ENCODE peak calls at places on chromosomes 13 and 19, in ten cellular contexts. Y is body of pancreas, U is stomach, P is heart right ventricle, R is HCT116, G is ascending aorta, M is transverse colon, A is gastrocnemius medialis, L is pancreas, Q is mesendoderm. W is an unnamed sample.

GRCh38 chr19:6213696-6214585 is 65.8 kb downstream of the MLLT1 start:
- DNase-seq in M (no peak), L (peak), Y (no peak), P (no peak), G (no peak), A (no peak), U (no peak), Q (no peak), R (no peak), W (no peak)

GRCh38 chr13:87376081-87376480 is 295.1 kb upstream of the SLITRK5 start:
- DNase-seq in L (no peak), U (no peak), Q (peak), G (no peak), M (no peak), Y (no peak), R (no peak), P (no peak), A (no peak), W (no peak)

GRCh38 chr19:48379058-48379457 is 12.3 kb downstream of the KDELR1 start:
- DNase-seq in R (no peak), Q (no peak), Y (no peak), M (no peak), A (no peak), U (no peak), G (no peak), L (no peak), P (no peak), W (no peak)

GRCh38 chr19:57280913-57281425 is 684 bp downstream of the ZNF460 start:
- DNase-seq in A (no peak), M (no peak), G (no peak), R (no peak), P (no peak), L (no peak), U (no peak), Q (no peak), Y (no peak), W (no peak)

GRCh38 chr19:11457115-11457514 is 21.7 kb downstream of the PRKCSH start:
- DNase-seq in Y (no peak), Q (no peak), M (no peak), L (no peak), G (no peak), R (no peak), P (no peak), U (no peak), A (no peak), W (peak)

GRCh38 chr13:79912403-79912802 is 428.5 kb downstream of the SPRY2 start:
- DNase-seq in A (no peak), U (no peak), L (no peak), P (no peak), R (no peak), Q (no peak), G (no peak), M (no peak), Y (no peak), W (no peak)

GRCh38 chr13:99380921-99381645 is 73.9 kb upstream of the GPR183 start:
- DNase-seq in Y (no peak), M (no peak), Q (no peak), P (no peak), R (no peak), A (no peak), G (peak), L (no peak), U (no peak), W (no peak)

GRCh38 chr13:67231481-67231940 is 1.4 kb upstream of the PCDH9 start:
- DNase-seq in G (no peak), Q (no peak), P (no peak), L (no peak), R (no peak), U (no peak), A (no peak), Y (no peak), M (no peak), W (no peak)

GRCh38 chr19:28960586-28960985 is 252.4 kb downstream of the UQCRFS1 start:
- DNase-seq in Q (no peak), P (no peak), U (no peak), Y (no peak), R (no peak), A (no peak), L (no peak), G (no peak), M (no peak), W (no peak)

GRCh38 chr19:14632286-14632685 is 42.4 kb downstream of the ADGRE3 start:
- DNase-seq in G (no peak), L (no peak), P (no peak), U (no peak), M (no peak), Y (no peak), R (peak), A (no peak), Q (peak), W (peak)

GRCh38 chr13:51995677-51996551 is 15.3 kb downstream of the ATP7B start:
- DNase-seq in Y (peak), P (peak), G (no peak), M (peak), L (peak), A (no peak), R (no peak), U (peak), Q (peak), W (no peak)

GRCh38 chr13:75319244-75319643 is 162.7 kb downstream of the TBC1D4 start:
- DNase-seq in Y (no peak), U (no peak), L (no peak), G (no peak), Q (no peak), A (peak), P (no peak), M (no peak), R (no peak), W (no peak)

GRCh38 chr19:42334697-42335373 is 9.4 kb downstream of the MEGF8 start:
- DNase-seq in U (no peak), G (no peak), M (no peak), A (no peak), Y (no peak), Q (no peak), L (no peak), R (no peak), P (no peak), W (no peak)

GRCh38 chr19:54325194-54325621 is 12.2 kb upstream of the LILRA5 start:
- DNase-seq in Q (peak), U (no peak), L (no peak), M (no peak), R (peak), Y (peak), A (no peak), P (no peak), G (no peak), W (peak)

GRCh38 chr13:44155422-44156293 is 218.0 kb upstream of the SERP2 start:
- DNase-seq in P (peak), R (no peak), A (peak), L (no peak), U (peak), G (peak), Y (peak), M (peak), Q (peak), W (peak)

GRCh38 chr13:24161010-24161775 is 673 bp downstream of the SPATA13 start:
- DNase-seq in A (no peak), R (no peak), Q (peak), G (peak), Y (peak), P (peak), L (peak), U (peak), M (peak), W (peak)

GRCh38 chr19:19627716-19628498 is at the start of gene LPAR2:
- DNase-seq in R (peak), L (peak), Y (peak), M (peak), P (no peak), U (peak), A (no peak), Q (peak), G (no peak), W (peak)

GRCh38 chr19:29625316-29625715 is 19.2 kb downstream of the POP4 start:
- DNase-seq in A (no peak), Q (no peak), M (no peak), Y (peak), G (no peak), R (no peak), L (no peak), P (no peak), U (no peak), W (no peak)

GRCh38 chr13:19781526-19781925 is 1.2 kb downstream of the PSPC1 start:
- DNase-seq in U (no peak), A (no peak), M (no peak), G (peak), Q (no peak), Y (no peak), R (no peak), L (no peak), P (no peak), W (peak)

GRCh38 chr19:16249826-16250434 is 52.2 kb downstream of the AP1M1 start:
- DNase-seq in A (no peak), L (no peak), Y (no peak), Q (no peak), G (no peak), U (no peak), M (no peak), P (no peak), R (no peak), W (no peak)

GRCh38 chr19:18173054-18173571 is 500 bp upstream of the IFI30 start:
- DNase-seq in L (no peak), U (no peak), Y (peak), M (peak), P (no peak), G (no peak), R (no peak), A (no peak), Q (no peak), W (no peak)

GRCh38 chr19:30393046-30393445 is 20.9 kb downstream of the ZNF536 start:
- DNase-seq in G (no peak), Y (no peak), L (no peak), A (no peak), M (no peak), P (no peak), Q (no peak), R (no peak), U (no peak), W (no peak)

GRCh38 chr19:30752201-30752600 is 380.0 kb downstream of the ZNF536 start:
- DNase-seq in R (no peak), A (no peak), P (no peak), Q (no peak), G (no peak), M (no peak), Y (no peak), L (no peak), U (no peak), W (no peak)

GRCh38 chr19:29013988-29014387 is 199.0 kb downstream of the UQCRFS1 start:
- DNase-seq in A (no peak), P (no peak), G (no peak), R (no peak), Y (no peak), Q (no peak), U (no peak), L (no peak), M (no peak), W (no peak)

GRCh38 chr13:32237681-32238080 is 77.5 kb downstream of the ZAR1L start:
- DNase-seq in P (no peak), U (no peak), Q (no peak), A (no peak), Y (no peak), L (no peak), M (no peak), G (no peak), R (no peak), W (no peak)

GRCh38 chr13:63024458-63024857 is 1608.8 kb upstream of the PCDH20 start:
- DNase-seq in Y (no peak), A (no peak), U (no peak), M (no peak), P (no peak), L (no peak), Q (no peak), G (no peak), R (no peak), W (no peak)

GRCh38 chr13:113116871-113117271 is 5.7 kb upstream of the F10 start:
- DNase-seq in M (no peak), Q (no peak), L (no peak), Y (peak), A (no peak), P (no peak), G (peak), R (no peak), U (peak), W (peak)

GRCh38 chr19:37990362-37990761 is 83.4 kb downstream of the SIPA1L3 start:
- DNase-seq in M (no peak), Y (no peak), Q (peak), A (no peak), P (no peak), U (no peak), R (no peak), G (no peak), L (no peak), W (no peak)

GRCh38 chr13:20952838-20953237 is 50.3 kb upstream of the XPO4 start:
- DNase-seq in A (no peak), G (no peak), L (no peak), R (no peak), P (no peak), M (no peak), Q (no peak), Y (no peak), U (no peak), W (no peak)

GRCh38 chr13:99354371-99354951 is 47.3 kb upstream of the GPR183 start:
- DNase-seq in Q (no peak), L (no peak), Y (no peak), P (no peak), M (no peak), U (no peak), G (no peak), A (no peak), R (no peak), W (no peak)

GRCh38 chr19:40530091-40530901 is 46.4 kb upstream of the SHKBP1 start:
- DNase-seq in L (peak), P (peak), M (no peak), G (no peak), U (no peak), Q (peak), R (no peak), Y (no peak), A (no peak), W (peak)

GRCh38 chr19:14106840-14107239 is 10.7 kb downstream of the PRKACA start:
- DNase-seq in U (no peak), Q (no peak), G (no peak), R (no peak), Y (no peak), A (no peak), L (no peak), M (no peak), P (peak), W (no peak)

GRCh38 chr13:38419312-38419873 is 69.7 kb downstream of the UFM1 start:
- DNase-seq in Q (no peak), U (no peak), M (no peak), L (no peak), Y (no peak), G (no peak), P (no peak), A (no peak), R (no peak), W (no peak)
- H3K4me3 ChIP-seq in Q (no peak), U (no peak), M (no peak), L (no peak), Y (no peak), G (no peak), P (no peak), A (no peak), R (no peak), W (no peak)

GRCh38 chr13:30116379-30116778 is 191.0 kb downstream of the KATNAL1 start:
- DNase-seq in Y (no peak), Q (no peak), R (no peak), P (no peak), U (no peak), M (no peak), G (no peak), L (no peak), A (no peak), W (no peak)

GRCh38 chr13:30113531-30113930 is 193.8 kb downstream of the KATNAL1 start:
- DNase-seq in U (no peak), L (no peak), Y (no peak), Q (no peak), R (no peak), P (no peak), A (no peak), G (no peak), M (no peak), W (peak)

GRCh38 chr13:30113983-30114491 is 193.3 kb downstream of the KATNAL1 start:
- DNase-seq in M (peak), Y (peak), G (no peak), P (no peak), Q (peak), U (peak), R (no peak), A (no peak), L (no peak), W (peak)

GRCh38 chr13:30114586-30115256 is 192.6 kb downstream of the KATNAL1 start:
- DNase-seq in Y (peak), L (peak), U (peak), R (peak), A (peak), M (peak), G (peak), Q (peak), P (peak), W (peak)

DNA sequence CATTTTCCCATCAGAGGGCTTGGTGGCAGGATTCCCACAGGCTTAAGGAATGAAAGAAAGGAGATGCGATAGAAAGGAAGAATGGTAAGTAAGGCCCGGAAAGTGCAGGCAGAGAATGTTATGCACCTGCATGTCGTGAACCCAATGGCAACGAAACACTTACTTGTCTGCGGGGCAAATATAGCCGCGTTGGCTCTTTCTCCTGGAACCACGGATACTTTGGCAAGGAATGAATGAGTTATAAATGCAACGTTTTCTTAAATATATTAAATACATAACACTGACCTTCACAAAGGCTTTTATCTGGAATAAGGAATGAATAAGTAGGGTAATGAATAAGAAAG is 192.1 kb downstream of the KATNAL1 start:
- DNase-seq in G (no peak), Q (no peak), Y (no peak), P (no peak), A (no peak), U (no peak), M (no peak), L (no peak), R (no peak), W (no peak)
- H3K27ac ChIP-seq in G (no peak), Q (no peak), Y (no peak), P (no peak), A (no peak), U (peak), M (peak), L (no peak), R (no peak), W (no peak)

GRCh38 chr13:72890546-72890945 is 108.6 kb downstream of the PIBF1 start:
- DNase-seq in Q (no peak), A (no peak), M (no peak), G (no peak), L (no peak), Y (no peak), R (no peak), P (no peak), U (no peak), W (no peak)
- H3K4me3 ChIP-seq in Q (no peak), A (no peak), M (no peak), G (no peak), L (no peak), Y (no peak), R (no peak), P (no peak), U (no peak), W (no peak)

GRCh38 chr19:35404879-35405622 is 34.2 kb downstream of the GPR42 start:
- DNase-seq in P (no peak), A (no peak), U (peak), M (peak), Q (peak), L (no peak), Y (peak), R (no peak), G (no peak), W (no peak)
- H3K27ac ChIP-seq in P (no peak), A (no peak), U (no peak), M (no peak), Q (no peak), L (no peak), Y (no peak), R (no peak), G (no peak), W (no peak)

DNA sequence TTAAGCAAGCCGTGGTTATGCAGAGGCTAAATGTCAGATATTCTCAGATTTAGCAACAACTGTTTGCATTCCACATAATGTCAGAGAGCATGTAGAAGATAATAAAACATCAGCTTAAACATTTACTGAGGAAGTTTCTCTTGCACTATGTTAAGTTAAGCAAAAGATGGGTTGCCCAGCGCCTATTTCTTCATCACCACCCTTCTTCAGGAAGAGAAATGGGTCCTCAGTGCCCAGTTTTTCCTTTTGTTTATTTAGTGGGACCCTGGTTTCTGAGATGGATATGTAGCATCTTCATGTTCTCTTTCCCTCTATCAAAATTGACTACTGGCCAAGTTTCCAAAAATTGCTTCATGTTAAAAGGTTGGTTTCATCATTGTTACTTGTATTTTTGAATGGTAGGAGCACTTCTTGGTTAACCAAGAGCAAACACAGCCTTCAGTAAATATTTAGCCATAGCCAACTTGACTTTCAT is 356.8 kb downstream of the RFC3 start:
- DNase-seq in Q (no peak), U (no peak), R (no peak), P (no peak), G (no peak), L (no peak), A (no peak), M (no peak), Y (no peak), W (no peak)
- H3K4me3 ChIP-seq in Q (no peak), U (no peak), R (no peak), P (no peak), G (no peak), L (no peak), A (no peak), M (no peak), Y (no peak), W (no peak)

DNA sequence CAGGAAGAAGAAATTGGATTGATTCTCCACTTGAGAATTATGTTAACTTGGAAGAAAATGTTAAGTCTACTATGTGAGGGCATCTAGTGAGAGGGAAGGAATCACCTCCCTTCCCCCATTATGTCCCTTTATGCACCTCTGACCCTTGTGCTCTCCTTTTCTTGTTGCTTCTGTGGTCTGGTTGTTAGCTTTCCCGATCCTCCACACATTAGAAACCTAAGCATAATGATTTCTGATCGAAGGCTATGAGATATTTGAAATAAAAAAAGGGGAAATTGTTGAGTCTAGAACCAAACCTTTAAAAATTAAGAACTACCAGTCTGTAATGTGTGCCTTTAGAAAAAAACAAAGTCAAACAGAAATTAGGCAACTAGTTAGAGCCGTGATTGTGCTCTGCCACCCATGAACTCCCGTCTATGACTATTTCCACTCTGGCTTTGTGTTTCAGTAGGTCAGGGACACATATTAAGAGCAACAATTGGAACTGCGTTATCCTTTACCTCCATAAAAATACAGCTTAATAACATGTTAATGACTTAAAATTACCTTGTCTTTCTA is 463 bp upstream of the GPC6 start:
- DNase-seq in P (no peak), M (no peak), Q (peak), U (no peak), L (no peak), R (no peak), Y (no peak), A (no peak), G (no peak), W (no peak)
- H3K27ac ChIP-seq in P (no peak), M (peak), Q (no peak), U (peak), L (no peak), R (no peak), Y (no peak), A (no peak), G (peak), W (no peak)